ENCODE peak calls at places on chromosomes 3 and 15, in four cellular contexts. One of them, this sample, is unnamed.

GRCh38 chr3:132822266-132822665 is 100.1 kb upstream of the NPHP3 start:
- DNase-seq in SW480: no peak
- DNase-seq in hippocampal formation: no peak
- DNase-seq in NCI-H1092 treated with DMSO at 0.1 percent for 48 hours: no peak
- DNase-seq in this sample: no peak

GRCh38 chr3:108409791-108410190 is 100.6 kb downstream of the MYH15 start:
- DNase-seq in SW480: no peak
- DNase-seq in hippocampal formation: no peak
- DNase-seq in NCI-H1092 treated with DMSO at 0.1 percent for 48 hours: no peak
- DNase-seq in this sample: no peak

GRCh38 chr3:151909720-151910405 is 36.4 kb downstream of the SUCNR1 start:
- DNase-seq in SW480: no peak
- DNase-seq in hippocampal formation: no peak
- DNase-seq in NCI-H1092 treated with DMSO at 0.1 percent for 48 hours: no peak
- DNase-seq in this sample: no peak

GRCh38 chr3:87228316-87228715 is 1.2 kb downstream of the CHMP2B start:
- DNase-seq in SW480: peak; percentile 10
- DNase-seq in hippocampal formation: no peak
- DNase-seq in NCI-H1092 treated with DMSO at 0.1 percent for 48 hours: no peak
- DNase-seq in this sample: no peak

GRCh38 chr3:13282986-13283876 is 136.9 kb downstream of the NUP210 start:
- DNase-seq in SW480: no peak
- DNase-seq in hippocampal formation: no peak
- DNase-seq in NCI-H1092 treated with DMSO at 0.1 percent for 48 hours: peak; percentile 13
- DNase-seq in this sample: no peak

GRCh38 chr3:62558549-62559112 is 185.3 kb upstream of the FEZF2 start:
- DNase-seq in SW480: peak; percentile 6
- DNase-seq in hippocampal formation: no peak
- DNase-seq in NCI-H1092 treated with DMSO at 0.1 percent for 48 hours: no peak
- DNase-seq in this sample: no peak

GRCh38 chr15:101172421-101173097 is 79.3 kb downstream of the CHSY1 start:
- DNase-seq in SW480: no peak
- DNase-seq in hippocampal formation: no peak
- DNase-seq in NCI-H1092 treated with DMSO at 0.1 percent for 48 hours: no peak
- DNase-seq in this sample: no peak

GRCh38 chr3:100708644-100708988 is 678 bp upstream of the TFG start:
- DNase-seq in SW480: no peak
- DNase-seq in hippocampal formation: no peak
- DNase-seq in NCI-H1092 treated with DMSO at 0.1 percent for 48 hours: no peak
- DNase-seq in this sample: no peak

GRCh38 chr3:123099331-123100191 is 32.7 kb downstream of the PDIA5 start:
- DNase-seq in SW480: no peak
- DNase-seq in hippocampal formation: no peak
- DNase-seq in NCI-H1092 treated with DMSO at 0.1 percent for 48 hours: no peak
- DNase-seq in this sample: no peak

GRCh38 chr3:23629181-23629893 is 176.4 kb upstream of the UBE2E1 start:
- DNase-seq in SW480: no peak
- DNase-seq in hippocampal formation: no peak
- DNase-seq in NCI-H1092 treated with DMSO at 0.1 percent for 48 hours: peak; percentile 8
- DNase-seq in this sample: no peak

GRCh38 chr3:107236661-107237375 is 140.4 kb upstream of the CCDC54 start:
- DNase-seq in SW480: no peak
- DNase-seq in hippocampal formation: peak; percentile 55
- DNase-seq in NCI-H1092 treated with DMSO at 0.1 percent for 48 hours: no peak
- DNase-seq in this sample: no peak

GRCh38 chr3:170038434-170039110 is 777 bp downstream of the GPR160 start:
- DNase-seq in SW480: peak; percentile 34
- DNase-seq in hippocampal formation: no peak
- DNase-seq in NCI-H1092 treated with DMSO at 0.1 percent for 48 hours: peak; percentile 5
- DNase-seq in this sample: peak; percentile 66

GRCh38 chr3:151305081-151305777 is 11.4 kb downstream of the GPR87 start:
- DNase-seq in SW480: peak; percentile 98
- DNase-seq in hippocampal formation: no peak
- DNase-seq in NCI-H1092 treated with DMSO at 0.1 percent for 48 hours: no peak
- DNase-seq in this sample: peak; percentile 48

GRCh38 chr3:31275038-31275562 is 257.6 kb upstream of the STT3B start:
- DNase-seq in SW480: no peak
- DNase-seq in hippocampal formation: no peak
- DNase-seq in NCI-H1092 treated with DMSO at 0.1 percent for 48 hours: no peak
- DNase-seq in this sample: no peak

GRCh38 chr3:142027713-142028112 is 121.6 kb downstream of the TFDP2 start:
- DNase-seq in SW480: peak; percentile 80
- DNase-seq in hippocampal formation: no peak
- DNase-seq in NCI-H1092 treated with DMSO at 0.1 percent for 48 hours: peak; percentile 8
- DNase-seq in this sample: peak; percentile 41

GRCh38 chr3:195551381-195551978 is 8.4 kb upstream of the PPP1R2 start:
- DNase-seq in SW480: no peak
- DNase-seq in hippocampal formation: no peak
- DNase-seq in NCI-H1092 treated with DMSO at 0.1 percent for 48 hours: no peak
- DNase-seq in this sample: no peak

GRCh38 chr15:24919446-24919845 is 35.3 kb upstream of the SNRPN start:
- DNase-seq in SW480: no peak
- DNase-seq in hippocampal formation: no peak
- DNase-seq in NCI-H1092 treated with DMSO at 0.1 percent for 48 hours: no peak
- DNase-seq in this sample: no peak

GRCh38 chr15:39788108-39788507 is 5.5 kb upstream of the FSIP1 start:
- DNase-seq in SW480: no peak
- DNase-seq in hippocampal formation: no peak
- DNase-seq in NCI-H1092 treated with DMSO at 0.1 percent for 48 hours: no peak
- DNase-seq in this sample: no peak

GRCh38 chr3:23648326-23648964 is 157.3 kb upstream of the UBE2E1 start:
- DNase-seq in SW480: peak; percentile 16
- DNase-seq in hippocampal formation: no peak
- DNase-seq in NCI-H1092 treated with DMSO at 0.1 percent for 48 hours: no peak
- DNase-seq in this sample: no peak

GRCh38 chr15:99090938-99091337 is 13.9 kb upstream of the SYNM start:
- DNase-seq in SW480: no peak
- DNase-seq in hippocampal formation: no peak
- DNase-seq in NCI-H1092 treated with DMSO at 0.1 percent for 48 hours: no peak
- DNase-seq in this sample: no peak

GRCh38 chr3:5250467-5251195 is 63.1 kb downstream of the EDEM1 start:
- DNase-seq in SW480: no peak
- DNase-seq in hippocampal formation: no peak
- DNase-seq in NCI-H1092 treated with DMSO at 0.1 percent for 48 hours: peak; percentile 50
- DNase-seq in this sample: peak; percentile 15

GRCh38 chr3:179449621-179450020 is 1.6 kb downstream of the GNB4 start:
- DNase-seq in SW480: no peak
- DNase-seq in hippocampal formation: no peak
- DNase-seq in NCI-H1092 treated with DMSO at 0.1 percent for 48 hours: no peak
- DNase-seq in this sample: no peak

GRCh38 chr3:147943265-147943945 is 534.2 kb downstream of the ZIC1 start:
- DNase-seq in SW480: no peak
- DNase-seq in hippocampal formation: no peak
- DNase-seq in NCI-H1092 treated with DMSO at 0.1 percent for 48 hours: no peak
- DNase-seq in this sample: no peak

GRCh38 chr3:136255672-136256406 is 5.7 kb downstream of the PCCB start:
- DNase-seq in SW480: no peak
- DNase-seq in hippocampal formation: peak; percentile 83
- DNase-seq in NCI-H1092 treated with DMSO at 0.1 percent for 48 hours: no peak
- DNase-seq in this sample: peak; percentile 25

GRCh38 chr15:99143655-99144610 is 39.1 kb downstream of the SYNM start:
- DNase-seq in SW480: no peak
- DNase-seq in hippocampal formation: no peak
- DNase-seq in NCI-H1092 treated with DMSO at 0.1 percent for 48 hours: no peak
- DNase-seq in this sample: peak; percentile 54

GRCh38 chr3:66795365-66795764 is 202.7 kb upstream of the KBTBD8 start:
- DNase-seq in SW480: no peak
- DNase-seq in hippocampal formation: no peak
- DNase-seq in NCI-H1092 treated with DMSO at 0.1 percent for 48 hours: no peak
- DNase-seq in this sample: no peak

GRCh38 chr3:147393261-147393964 is 12.9 kb downstream of the ZIC4 start:
- DNase-seq in SW480: no peak
- DNase-seq in hippocampal formation: peak; percentile 64
- DNase-seq in NCI-H1092 treated with DMSO at 0.1 percent for 48 hours: no peak
- DNase-seq in this sample: no peak

GRCh38 chr15:68775671-68776476 is 44.8 kb downstream of the ANP32A start:
- DNase-seq in SW480: no peak
- DNase-seq in hippocampal formation: peak; percentile 92
- DNase-seq in NCI-H1092 treated with DMSO at 0.1 percent for 48 hours: no peak
- DNase-seq in this sample: peak; percentile 55

GRCh38 chr15:42087460-42087859 is 6.9 kb downstream of the PLA2G4D start:
- DNase-seq in SW480: no peak
- DNase-seq in hippocampal formation: no peak
- DNase-seq in NCI-H1092 treated with DMSO at 0.1 percent for 48 hours: no peak
- DNase-seq in this sample: no peak

GRCh38 chr15:65595960-65596359 is 15.0 kb downstream of the INTS14 start:
- DNase-seq in SW480: peak; percentile 20
- DNase-seq in hippocampal formation: peak; percentile 81
- DNase-seq in NCI-H1092 treated with DMSO at 0.1 percent for 48 hours: no peak
- DNase-seq in this sample: no peak

GRCh38 chr3:65551945-65552344 is 486.8 kb downstream of the MAGI1 start:
- DNase-seq in SW480: no peak
- DNase-seq in hippocampal formation: no peak
- DNase-seq in NCI-H1092 treated with DMSO at 0.1 percent for 48 hours: peak; percentile 15
- DNase-seq in this sample: no peak

GRCh38 chr3:141915016-141915415 is 38.6 kb downstream of the ATP1B3 start:
- DNase-seq in SW480: no peak
- DNase-seq in hippocampal formation: no peak
- DNase-seq in NCI-H1092 treated with DMSO at 0.1 percent for 48 hours: no peak
- DNase-seq in this sample: no peak

GRCh38 chr3:129130291-129130813 is 8.7 kb upstream of the RAB43 start:
- DNase-seq in SW480: no peak
- DNase-seq in hippocampal formation: no peak
- DNase-seq in NCI-H1092 treated with DMSO at 0.1 percent for 48 hours: no peak
- DNase-seq in this sample: no peak

GRCh38 chr3:55491296-55491816 is 4.2 kb upstream of the WNT5A start:
- DNase-seq in SW480: no peak
- DNase-seq in hippocampal formation: no peak
- DNase-seq in NCI-H1092 treated with DMSO at 0.1 percent for 48 hours: no peak
- DNase-seq in this sample: peak; percentile 43

This sample was measured in transverse colon.